ENCODE peak calls at places on chromosome 3, in ten cellular contexts. One of them, this sample, is unnamed.

GRCh38 chr3:119639494-119640350 is 20.7 kb downstream of the POPDC2 start:
- DNase-seq in astrocyte of the spinal cord: no peak
- DNase-seq in sigmoid colon: no peak
- DNase-seq in GM23338: no peak
- DNase-seq in A549: no peak
- DNase-seq in Calu3: no peak
- DNase-seq in MM.1S: peak
- DNase-seq in mucosa of descending colon: no peak
- DNase-seq in RWPE1: no peak
- DNase-seq in mammary epithelial cell: peak
- DNase-seq in this sample: no peak

GRCh38 chr3:162597221-162597620 is 1100.6 kb downstream of the OTOL1 start:
- DNase-seq in sigmoid colon: no peak
- DNase-seq in GM23338: no peak
- DNase-seq in A549: no peak
- DNase-seq in mucosa of descending colon: no peak
- DNase-seq in MM.1S: no peak
- DNase-seq in Calu3: no peak
- DNase-seq in astrocyte of the spinal cord: no peak
- DNase-seq in mammary epithelial cell: no peak
- DNase-seq in RWPE1: no peak
- DNase-seq in this sample: no peak

GRCh38 chr3:134232976-134233375 is 17.7 kb downstream of the RYK start:
- DNase-seq in A549: no peak
- DNase-seq in astrocyte of the spinal cord: no peak
- DNase-seq in RWPE1: no peak
- DNase-seq in Calu3: no peak
- DNase-seq in sigmoid colon: no peak
- DNase-seq in MM.1S: no peak
- DNase-seq in mucosa of descending colon: no peak
- DNase-seq in GM23338: no peak
- DNase-seq in mammary epithelial cell: no peak
- DNase-seq in this sample: no peak

GRCh38 chr3:156483426-156483825 is 71.5 kb downstream of the SSR3 start:
- DNase-seq in sigmoid colon: no peak
- DNase-seq in mucosa of descending colon: no peak
- DNase-seq in Calu3: no peak
- DNase-seq in RWPE1: peak
- DNase-seq in astrocyte of the spinal cord: peak
- DNase-seq in mammary epithelial cell: peak
- DNase-seq in A549: no peak
- DNase-seq in GM23338: no peak
- DNase-seq in MM.1S: peak
- DNase-seq in this sample: no peak

GRCh38 chr3:129548566-129548965 is 5.6 kb downstream of the H1-8 start:
- DNase-seq in sigmoid colon: no peak
- DNase-seq in Calu3: no peak
- DNase-seq in mucosa of descending colon: no peak
- DNase-seq in RWPE1: no peak
- DNase-seq in GM23338: no peak
- DNase-seq in MM.1S: no peak
- DNase-seq in A549: no peak
- DNase-seq in astrocyte of the spinal cord: no peak
- DNase-seq in mammary epithelial cell: no peak
- DNase-seq in this sample: no peak

GRCh38 chr3:186815490-186815889 is 9.2 kb upstream of the RFC4 start:
- DNase-seq in MM.1S: no peak
- DNase-seq in GM23338: no peak
- DNase-seq in astrocyte of the spinal cord: peak
- DNase-seq in mucosa of descending colon: no peak
- DNase-seq in Calu3: no peak
- DNase-seq in RWPE1: no peak
- DNase-seq in sigmoid colon: no peak
- DNase-seq in mammary epithelial cell: peak
- DNase-seq in A549: peak
- DNase-seq in this sample: no peak

GRCh38 chr3:177426151-177426904 is 229.0 kb upstream of the TBL1XR1 start:
- DNase-seq in astrocyte of the spinal cord: no peak
- DNase-seq in A549: no peak
- DNase-seq in mucosa of descending colon: no peak
- DNase-seq in mammary epithelial cell: no peak
- DNase-seq in MM.1S: no peak
- DNase-seq in GM23338: no peak
- DNase-seq in sigmoid colon: no peak
- DNase-seq in RWPE1: no peak
- DNase-seq in Calu3: no peak
- DNase-seq in this sample: no peak

GRCh38 chr3:12545473-12545791 is at the start of gene MKRN2OS:
- DNase-seq in GM23338: peak
- DNase-seq in Calu3: peak
- DNase-seq in RWPE1: peak
- DNase-seq in A549: no peak
- DNase-seq in mammary epithelial cell: peak
- DNase-seq in astrocyte of the spinal cord: no peak
- DNase-seq in mucosa of descending colon: peak
- DNase-seq in sigmoid colon: no peak
- DNase-seq in MM.1S: no peak
- DNase-seq in this sample: no peak

GRCh38 chr3:87900061-87900460 is 158.7 kb downstream of the CGGBP1 start:
- DNase-seq in RWPE1: no peak
- DNase-seq in GM23338: peak
- DNase-seq in A549: no peak
- DNase-seq in astrocyte of the spinal cord: no peak
- DNase-seq in mucosa of descending colon: no peak
- DNase-seq in mammary epithelial cell: no peak
- DNase-seq in Calu3: no peak
- DNase-seq in sigmoid colon: no peak
- DNase-seq in MM.1S: no peak
- DNase-seq in this sample: no peak
- TF ChIP-seq CTCF in RWPE1: no peak
- TF ChIP-seq CTCF in GM23338: peak
- TF ChIP-seq CTCF in A549: no peak
- TF ChIP-seq CTCF in astrocyte of the spinal cord: no peak
- TF ChIP-seq CTCF in mucosa of descending colon: no peak
- TF ChIP-seq CTCF in mammary epithelial cell: no peak
- TF ChIP-seq CTCF in Calu3: no peak
- TF ChIP-seq CTCF in sigmoid colon: no peak
- TF ChIP-seq CTCF in MM.1S: no peak
- TF ChIP-seq CTCF in this sample: peak

DNA sequence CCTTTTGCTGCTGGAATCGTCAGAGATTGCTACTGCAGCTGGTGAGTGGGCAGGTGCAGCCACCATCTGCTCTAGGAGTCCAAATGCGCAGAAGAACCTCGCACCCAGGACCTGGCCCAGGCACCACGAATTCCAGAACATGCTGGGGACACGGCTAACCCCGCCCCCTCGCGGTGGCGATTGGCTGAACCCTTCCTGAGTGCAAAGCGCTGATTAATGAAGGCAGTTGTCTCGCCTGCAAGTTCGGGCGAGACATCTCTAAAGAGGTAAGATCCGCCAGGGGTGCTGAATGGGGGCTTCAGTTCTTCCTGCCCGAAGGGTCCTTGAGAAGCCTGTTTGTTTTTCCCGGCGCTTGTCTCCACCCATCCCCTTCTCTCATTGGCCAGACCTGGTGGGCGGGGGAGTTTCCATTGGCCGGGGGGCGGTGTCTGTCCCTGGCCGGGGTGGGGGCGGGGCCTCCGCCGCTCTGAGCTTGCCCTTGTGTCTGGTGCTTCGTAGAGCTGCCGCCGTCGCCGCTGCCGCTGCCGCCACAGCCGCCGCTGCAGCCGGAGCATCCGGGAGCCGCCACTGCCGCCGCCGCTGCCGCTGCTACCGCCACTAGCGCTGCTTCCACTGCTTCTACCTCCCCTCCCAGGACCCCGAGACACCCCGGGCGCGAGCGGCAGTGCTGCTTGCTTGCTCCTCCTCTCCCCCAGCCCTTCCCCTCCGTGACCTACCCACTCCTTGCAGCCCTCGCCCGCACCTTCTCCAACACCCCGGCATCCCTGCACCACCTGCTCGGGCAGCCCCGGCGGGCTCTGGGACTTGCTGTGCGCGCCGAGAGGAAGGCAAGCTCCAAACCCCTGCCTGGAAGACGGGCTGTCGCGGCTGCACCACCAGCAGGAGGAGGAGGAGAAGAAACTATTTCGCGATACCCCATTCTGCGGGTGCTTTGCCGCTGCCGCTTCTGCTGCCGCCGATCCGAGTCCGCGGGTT is at the start of gene CADM2:
- DNase-seq in GM23338: peak
- DNase-seq in Calu3: peak
- DNase-seq in MM.1S: peak
- DNase-seq in mammary epithelial cell: peak
- DNase-seq in A549: peak
- DNase-seq in RWPE1: peak
- DNase-seq in sigmoid colon: peak
- DNase-seq in mucosa of descending colon: peak
- DNase-seq in astrocyte of the spinal cord: peak
- DNase-seq in this sample: peak
- TF ChIP-seq CTCF in GM23338: peak
- TF ChIP-seq CTCF in Calu3: peak
- TF ChIP-seq CTCF in MM.1S: peak
- TF ChIP-seq CTCF in mammary epithelial cell: no peak
- TF ChIP-seq CTCF in A549: no peak
- TF ChIP-seq CTCF in RWPE1: no peak
- TF ChIP-seq CTCF in sigmoid colon: no peak
- TF ChIP-seq CTCF in mucosa of descending colon: no peak
- TF ChIP-seq CTCF in astrocyte of the spinal cord: peak
- TF ChIP-seq CTCF in this sample: peak

GRCh38 chr3:150269526-150269925 is 138.6 kb upstream of the TSC22D2 start:
- DNase-seq in mucosa of descending colon: no peak
- DNase-seq in A549: no peak
- DNase-seq in MM.1S: no peak
- DNase-seq in Calu3: no peak
- DNase-seq in sigmoid colon: no peak
- DNase-seq in mammary epithelial cell: no peak
- DNase-seq in GM23338: no peak
- DNase-seq in astrocyte of the spinal cord: no peak
- DNase-seq in RWPE1: no peak
- DNase-seq in this sample: no peak

GRCh38 chr3:150270883-150271577 is 137.1 kb upstream of the TSC22D2 start:
- DNase-seq in astrocyte of the spinal cord: no peak
- DNase-seq in MM.1S: no peak
- DNase-seq in mucosa of descending colon: no peak
- DNase-seq in Calu3: no peak
- DNase-seq in GM23338: no peak
- DNase-seq in A549: no peak
- DNase-seq in sigmoid colon: no peak
- DNase-seq in mammary epithelial cell: no peak
- DNase-seq in RWPE1: no peak
- DNase-seq in this sample: no peak

GRCh38 chr3:150267288-150267687 is 140.8 kb upstream of the TSC22D2 start:
- DNase-seq in mucosa of descending colon: no peak
- DNase-seq in mammary epithelial cell: no peak
- DNase-seq in A549: no peak
- DNase-seq in MM.1S: no peak
- DNase-seq in GM23338: no peak
- DNase-seq in Calu3: no peak
- DNase-seq in astrocyte of the spinal cord: no peak
- DNase-seq in sigmoid colon: no peak
- DNase-seq in RWPE1: no peak
- DNase-seq in this sample: no peak

GRCh38 chr3:150271578-150271930 is 136.5 kb upstream of the TSC22D2 start:
- DNase-seq in GM23338: no peak
- DNase-seq in Calu3: no peak
- DNase-seq in mucosa of descending colon: no peak
- DNase-seq in A549: no peak
- DNase-seq in RWPE1: no peak
- DNase-seq in sigmoid colon: no peak
- DNase-seq in astrocyte of the spinal cord: no peak
- DNase-seq in mammary epithelial cell: no peak
- DNase-seq in MM.1S: no peak
- DNase-seq in this sample: no peak

DNA sequence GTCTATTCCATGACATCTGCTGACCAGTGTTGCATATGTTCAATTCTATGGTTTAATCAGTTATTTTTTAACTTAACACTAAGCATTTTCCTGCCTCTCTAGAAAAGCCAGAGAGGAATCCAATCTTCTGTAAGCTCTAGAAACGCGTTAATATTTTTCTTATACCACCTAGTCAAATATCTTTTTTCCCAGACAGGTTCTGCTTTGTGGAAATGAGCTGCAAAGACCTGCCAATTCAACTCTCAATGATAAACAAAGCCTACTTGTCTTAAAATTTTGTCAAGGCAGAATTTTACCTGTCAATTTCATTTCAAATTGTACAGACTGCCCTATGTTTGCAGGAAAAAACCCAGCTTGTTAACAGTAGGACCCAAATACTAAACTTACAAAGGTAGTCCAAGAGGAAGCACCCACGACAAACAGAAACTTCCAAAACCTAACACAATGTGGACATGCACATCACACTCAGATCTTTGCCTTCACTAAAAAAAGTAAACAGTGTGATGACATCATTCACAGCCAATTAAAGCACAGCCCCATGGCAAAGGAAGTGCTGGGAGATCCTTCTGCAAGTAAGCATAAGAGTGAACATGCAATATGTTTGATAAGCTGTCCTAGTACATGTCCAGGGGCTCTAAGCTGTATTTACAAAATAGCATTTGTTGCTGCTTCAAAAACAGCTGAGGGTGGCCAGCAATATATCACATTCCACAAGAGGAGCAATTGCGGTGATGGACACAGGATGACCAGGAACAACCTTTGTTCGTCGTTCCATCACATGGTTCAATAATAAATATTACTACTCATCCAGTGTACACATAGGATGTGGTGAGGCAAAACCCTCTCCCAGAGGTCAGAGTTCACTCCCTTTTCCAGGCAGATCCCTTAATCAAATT is 139.4 kb upstream of the TSC22D2 start:
- DNase-seq in astrocyte of the spinal cord: no peak
- DNase-seq in mammary epithelial cell: no peak
- DNase-seq in RWPE1: no peak
- DNase-seq in mucosa of descending colon: no peak
- DNase-seq in sigmoid colon: no peak
- DNase-seq in Calu3: no peak
- DNase-seq in GM23338: no peak
- DNase-seq in A549: peak
- DNase-seq in MM.1S: no peak
- DNase-seq in this sample: no peak
- TF ChIP-seq CTCF in astrocyte of the spinal cord: no peak
- TF ChIP-seq CTCF in mammary epithelial cell: no peak
- TF ChIP-seq CTCF in RWPE1: no peak
- TF ChIP-seq CTCF in mucosa of descending colon: no peak
- TF ChIP-seq CTCF in sigmoid colon: no peak
- TF ChIP-seq CTCF in Calu3: no peak
- TF ChIP-seq CTCF in GM23338: no peak
- TF ChIP-seq CTCF in A549: no peak
- TF ChIP-seq CTCF in MM.1S: no peak
- TF ChIP-seq CTCF in this sample: no peak

GRCh38 chr3:191320316-191320715 is 8.9 kb upstream of the CCDC50 start:
- DNase-seq in mammary epithelial cell: peak
- DNase-seq in A549: no peak
- DNase-seq in RWPE1: no peak
- DNase-seq in astrocyte of the spinal cord: no peak
- DNase-seq in MM.1S: no peak
- DNase-seq in mucosa of descending colon: no peak
- DNase-seq in GM23338: no peak
- DNase-seq in Calu3: no peak
- DNase-seq in sigmoid colon: no peak
- DNase-seq in this sample: no peak

GRCh38 chr3:191324936-191325335 is 4.3 kb upstream of the CCDC50 start:
- DNase-seq in mucosa of descending colon: no peak
- DNase-seq in astrocyte of the spinal cord: no peak
- DNase-seq in sigmoid colon: no peak
- DNase-seq in GM23338: no peak
- DNase-seq in RWPE1: no peak
- DNase-seq in Calu3: no peak
- DNase-seq in MM.1S: no peak
- DNase-seq in mammary epithelial cell: no peak
- DNase-seq in A549: no peak
- DNase-seq in this sample: no peak

GRCh38 chr3:191316876-191317603 is 12.2 kb upstream of the CCDC50 start:
- DNase-seq in RWPE1: no peak
- DNase-seq in MM.1S: no peak
- DNase-seq in astrocyte of the spinal cord: no peak
- DNase-seq in mammary epithelial cell: no peak
- DNase-seq in sigmoid colon: no peak
- DNase-seq in Calu3: no peak
- DNase-seq in GM23338: no peak
- DNase-seq in A549: no peak
- DNase-seq in mucosa of descending colon: no peak
- DNase-seq in this sample: no peak

GRCh38 chr3:191321019-191321767 is 8.0 kb upstream of the CCDC50 start:
- DNase-seq in RWPE1: no peak
- DNase-seq in mucosa of descending colon: no peak
- DNase-seq in A549: no peak
- DNase-seq in GM23338: no peak
- DNase-seq in mammary epithelial cell: no peak
- DNase-seq in Calu3: no peak
- DNase-seq in sigmoid colon: no peak
- DNase-seq in MM.1S: no peak
- DNase-seq in astrocyte of the spinal cord: no peak
- DNase-seq in this sample: no peak
- TF ChIP-seq CTCF in RWPE1: no peak
- TF ChIP-seq CTCF in mucosa of descending colon: no peak
- TF ChIP-seq CTCF in A549: no peak
- TF ChIP-seq CTCF in GM23338: no peak
- TF ChIP-seq CTCF in mammary epithelial cell: no peak
- TF ChIP-seq CTCF in Calu3: no peak
- TF ChIP-seq CTCF in sigmoid colon: no peak
- TF ChIP-seq CTCF in MM.1S: no peak
- TF ChIP-seq CTCF in astrocyte of the spinal cord: no peak
- TF ChIP-seq CTCF in this sample: no peak

This sample was measured in osteocyte.